ENCODE peak calls at places on chromosome 3, in six cellular contexts. C is activated naive CD4-positive, alpha-beta T cell; F is NCI-H2081; L is head of caudate nucleus; E is left ventricle myocardium inferior; P is non-pigmented ciliary epithelial cell. N is an unnamed sample.

GRCh38 chr3:114035146-114035545 is 21.2 kb downstream of the CCDC191 start:
- DNase-seq in C (no peak), F (no peak), L (no peak), E (no peak), P (no peak), N (no peak)

GRCh38 chr3:72821170-72821781 is 27.0 kb downstream of the SHQ1 start:
- DNase-seq in C (no peak), F (peak; percentile 31), L (no peak), E (no peak), P (no peak), N (no peak)

GRCh38 chr3:31896643-31897433 is 84.2 kb downstream of the OSBPL10 start:
- DNase-seq in C (no peak), F (no peak), L (no peak), E (no peak), P (no peak), N (no peak)

GRCh38 chr3:98589331-98589870 is 4.0 kb downstream of the CPOX start:
- DNase-seq in C (no peak), F (no peak), L (no peak), E (no peak), P (no peak), N (no peak)

GRCh38 chr3:64838150-64838735 is 150.4 kb upstream of the ADAMTS9 start:
- DNase-seq in C (no peak), F (no peak), L (no peak), E (no peak), P (no peak), N (no peak)

GRCh38 chr3:153273767-153274443 is 111.9 kb downstream of the RAP2B start:
- DNase-seq in C (no peak), F (no peak), L (no peak), E (no peak), P (no peak), N (no peak)

GRCh38 chr3:149313542-149313941 is 19.9 kb downstream of the TM4SF18 start:
- DNase-seq in C (no peak), F (no peak), L (no peak), E (no peak), P (no peak), N (no peak)

GRCh38 chr3:72082121-72082715 is 297.3 kb upstream of the PROK2 start:
- DNase-seq in C (no peak), F (no peak), L (no peak), E (no peak), P (no peak), N (no peak)

GRCh38 chr3:8767667-8768363 is 1.6 kb downstream of the OXTR start:
- DNase-seq in C (no peak), F (no peak), L (peak; percentile 48), E (no peak), P (no peak), N (peak; percentile 65)

GRCh38 chr3:194787650-194788049 is 102.0 kb downstream of the FAM43A start:
- DNase-seq in C (no peak), F (no peak), L (no peak), E (no peak), P (no peak), N (no peak)

GRCh38 chr3:187264051-187264450 is 27.5 kb downstream of the MASP1 start:
- DNase-seq in C (no peak), F (no peak), L (no peak), E (no peak), P (peak; percentile 65), N (no peak)

GRCh38 chr3:46895761-46896160 is 18.2 kb downstream of the PTH1R start:
- DNase-seq in C (no peak), F (no peak), L (no peak), E (peak; percentile 7), P (no peak), N (no peak)

GRCh38 chr3:101117981-101118380 is 124.8 kb upstream of the ABI3BP start:
- DNase-seq in C (no peak), F (no peak), L (no peak), E (no peak), P (no peak), N (no peak)

GRCh38 chr3:183906234-183906921 is 21.7 kb upstream of the PARL start:
- DNase-seq in C (no peak), F (no peak), L (no peak), E (no peak), P (no peak), N (no peak)

GRCh38 chr3:88034876-88035275 is 23.9 kb downstream of the CGGBP1 start:
- DNase-seq in C (no peak), F (no peak), L (no peak), E (no peak), P (no peak), N (no peak)

GRCh38 chr3:141412087-141412935 is 44.0 kb downstream of the ZBTB38 start:
- DNase-seq in C (no peak), F (peak; percentile 76), L (no peak), E (peak; percentile 45), P (peak; percentile 68), N (peak; percentile 35)

GRCh38 chr3:99562138-99562537 is 76.3 kb upstream of the COL8A1 start:
- DNase-seq in C (no peak), F (no peak), L (no peak), E (no peak), P (no peak), N (no peak)

GRCh38 chr3:171770689-171771620 is 39.3 kb downstream of the PLD1 start:
- DNase-seq in C (no peak), F (no peak), L (no peak), E (no peak), P (peak; percentile 78), N (peak; percentile 70)

GRCh38 chr3:52171577-52172261 is 17.5 kb upstream of the POC1A start:
- DNase-seq in C (no peak), F (no peak), L (no peak), E (no peak), P (peak; percentile 18), N (no peak)

GRCh38 chr3:113441051-113441770 is at the start of gene CFAP44:
- DNase-seq in C (peak; percentile 16), F (no peak), L (peak; percentile 83), E (peak; percentile 72), P (peak; percentile 23), N (no peak)

GRCh38 chr3:171227333-171227732 is 200.8 kb upstream of the SLC2A2 start:
- DNase-seq in C (no peak), F (no peak), L (no peak), E (no peak), P (no peak), N (peak; percentile 73)

GRCh38 chr3:78900879-78901278 is 866.9 kb downstream of the ROBO1 start:
- DNase-seq in C (no peak), F (no peak), L (no peak), E (no peak), P (no peak), N (no peak)

GRCh38 chr3:38555149-38555840 is 59.2 kb downstream of the EXOG start:
- DNase-seq in C (no peak), F (no peak), L (no peak), E (no peak), P (no peak), N (no peak)

GRCh38 chr3:194840661-194841514 is 155.2 kb downstream of the FAM43A start:
- DNase-seq in C (no peak), F (no peak), L (no peak), E (no peak), P (no peak), N (no peak)

GRCh38 chr3:122025296-122025695 is 3.2 kb upstream of the ILDR1 start:
- DNase-seq in C (no peak), F (no peak), L (no peak), E (no peak), P (no peak), N (peak; percentile 85)

GRCh38 chr3:185658943-185659342 is 72.8 kb downstream of the SENP2 start:
- DNase-seq in C (no peak), F (no peak), L (no peak), E (no peak), P (no peak), N (no peak)

GRCh38 chr3:132753946-132754345 is 31.7 kb upstream of the NPHP3 start:
- DNase-seq in C (no peak), F (no peak), L (no peak), E (no peak), P (no peak), N (no peak)

GRCh38 chr3:42247576-42248027 is 18.4 kb downstream of the CCK start:
- DNase-seq in C (peak; percentile 6), F (peak; percentile 43), L (peak; percentile 34), E (peak; percentile 19), P (peak; percentile 15), N (peak; percentile 18)

GRCh38 chr3:132352556-132353143 is 35.4 kb downstream of the ACP3 start:
- DNase-seq in C (peak; percentile 15), F (peak; percentile 74), L (no peak), E (no peak), P (peak; percentile 20), N (peak; percentile 68)

GRCh38 chr3:35908366-35909232 is 269.3 kb downstream of the ARPP21 start:
- DNase-seq in C (peak; percentile 1), F (peak; percentile 76), L (peak; percentile 61), E (peak; percentile 27), P (peak; percentile 53), N (peak; percentile 45)

N was measured in NCI-H526.